ENCODE peak calls at places on chromosome 19, in four cellular contexts. One of them, this sample, is unnamed.

GRCh38 chr19:41595258-41595889 is 19.4 kb downstream of the CEACAM21 start:
- DNase-seq in GM12865: peak
- DNase-seq in iPS-NIHi11: peak
- DNase-seq in NCI-H2171 treated with DMSO at 0.1 percent for 48 hours: peak
- DNase-seq in this sample: peak

GRCh38 chr19:16257509-16258002 is 59.8 kb downstream of the AP1M1 start:
- DNase-seq in GM12865: no peak
- DNase-seq in iPS-NIHi11: no peak
- DNase-seq in NCI-H2171 treated with DMSO at 0.1 percent for 48 hours: no peak
- DNase-seq in this sample: no peak

GRCh38 chr19:14127929-14128509 is 8.4 kb downstream of the ASF1B start:
- DNase-seq in iPS-NIHi11: no peak
- DNase-seq in NCI-H2171 treated with DMSO at 0.1 percent for 48 hours: no peak
- DNase-seq in GM12865: peak
- DNase-seq in this sample: no peak

GRCh38 chr19:51094696-51095279 is 12.1 kb upstream of the KLK14 start:
- DNase-seq in iPS-NIHi11: peak
- DNase-seq in NCI-H2171 treated with DMSO at 0.1 percent for 48 hours: no peak
- DNase-seq in GM12865: peak
- DNase-seq in this sample: peak

GRCh38 chr19:1715540-1715939 is 37.8 kb upstream of the ONECUT3 start:
- DNase-seq in NCI-H2171 treated with DMSO at 0.1 percent for 48 hours: peak
- DNase-seq in GM12865: no peak
- DNase-seq in iPS-NIHi11: peak
- DNase-seq in this sample: no peak

GRCh38 chr19:55353803-55354697 is 469 bp downstream of the COX6B2 start:
- DNase-seq in NCI-H2171 treated with DMSO at 0.1 percent for 48 hours: peak
- DNase-seq in iPS-NIHi11: peak
- DNase-seq in GM12865: peak
- DNase-seq in this sample: peak

GRCh38 chr19:15241259-15241658 is 9.0 kb upstream of the EPHX3 start:
- DNase-seq in iPS-NIHi11: no peak
- DNase-seq in GM12865: no peak
- DNase-seq in NCI-H2171 treated with DMSO at 0.1 percent for 48 hours: no peak
- DNase-seq in this sample: no peak

GRCh38 chr19:52896431-52897148 is 845 bp downstream of the ZNF320 start:
- DNase-seq in GM12865: peak
- DNase-seq in iPS-NIHi11: peak
- DNase-seq in NCI-H2171 treated with DMSO at 0.1 percent for 48 hours: no peak
- DNase-seq in this sample: peak

GRCh38 chr19:2424686-2425621 is 2.4 kb downstream of the TIMM13 start:
- DNase-seq in NCI-H2171 treated with DMSO at 0.1 percent for 48 hours: no peak
- DNase-seq in iPS-NIHi11: peak
- DNase-seq in GM12865: no peak
- DNase-seq in this sample: peak

GRCh38 chr19:36225219-36225892 is 10.4 kb downstream of the ZNF146 start:
- DNase-seq in iPS-NIHi11: no peak
- DNase-seq in GM12865: no peak
- DNase-seq in NCI-H2171 treated with DMSO at 0.1 percent for 48 hours: no peak
- DNase-seq in this sample: no peak

GRCh38 chr19:45404557-45405434 is at the start of gene PPP1R13L:
- DNase-seq in GM12865: peak
- DNase-seq in iPS-NIHi11: peak
- DNase-seq in NCI-H2171 treated with DMSO at 0.1 percent for 48 hours: peak
- DNase-seq in this sample: peak

GRCh38 chr19:56905616-56906015 is 65.1 kb upstream of the PEG3 start:
- DNase-seq in NCI-H2171 treated with DMSO at 0.1 percent for 48 hours: no peak
- DNase-seq in iPS-NIHi11: no peak
- DNase-seq in GM12865: no peak
- DNase-seq in this sample: no peak

GRCh38 chr19:54191671-54192453 is 754 bp downstream of the TSEN34 start:
- DNase-seq in iPS-NIHi11: no peak
- DNase-seq in NCI-H2171 treated with DMSO at 0.1 percent for 48 hours: peak
- DNase-seq in GM12865: no peak
- DNase-seq in this sample: no peak

GRCh38 chr19:58429745-58430144 is 10.2 kb downstream of the ZNF132 start:
- DNase-seq in GM12865: no peak
- DNase-seq in NCI-H2171 treated with DMSO at 0.1 percent for 48 hours: no peak
- DNase-seq in iPS-NIHi11: no peak
- DNase-seq in this sample: no peak

GRCh38 chr19:8161135-8161646 is 11.8 kb upstream of the FBN3 start:
- DNase-seq in iPS-NIHi11: peak
- DNase-seq in NCI-H2171 treated with DMSO at 0.1 percent for 48 hours: peak
- DNase-seq in GM12865: peak
- DNase-seq in this sample: peak

GRCh38 chr19:11159598-11160001 is 4.0 kb upstream of the SPC24 start:
- DNase-seq in NCI-H2171 treated with DMSO at 0.1 percent for 48 hours: no peak
- DNase-seq in iPS-NIHi11: no peak
- DNase-seq in GM12865: no peak
- DNase-seq in this sample: no peak

GRCh38 chr19:32186542-32187330 is 158.7 kb upstream of the ZNF507 start:
- DNase-seq in GM12865: no peak
- DNase-seq in NCI-H2171 treated with DMSO at 0.1 percent for 48 hours: no peak
- DNase-seq in iPS-NIHi11: no peak
- DNase-seq in this sample: no peak

GRCh38 chr19:43826787-43827754 is at the start of gene ZNF283:
- DNase-seq in GM12865: peak
- DNase-seq in NCI-H2171 treated with DMSO at 0.1 percent for 48 hours: peak
- DNase-seq in iPS-NIHi11: peak
- DNase-seq in this sample: peak

GRCh38 chr19:39212377-39212742 is 8.3 kb upstream of the SYCN start:
- DNase-seq in iPS-NIHi11: peak
- DNase-seq in NCI-H2171 treated with DMSO at 0.1 percent for 48 hours: no peak
- DNase-seq in GM12865: peak
- DNase-seq in this sample: peak

GRCh38 chr19:41228486-41228885 is 9.5 kb downstream of the AXL start:
- DNase-seq in GM12865: no peak
- DNase-seq in NCI-H2171 treated with DMSO at 0.1 percent for 48 hours: no peak
- DNase-seq in iPS-NIHi11: no peak
- DNase-seq in this sample: no peak

GRCh38 chr19:18660051-18660910 is 23.2 kb upstream of the CRTC1 start:
- DNase-seq in GM12865: no peak
- DNase-seq in iPS-NIHi11: no peak
- DNase-seq in NCI-H2171 treated with DMSO at 0.1 percent for 48 hours: no peak
- DNase-seq in this sample: peak

GRCh38 chr19:46607441-46607841 is 6.3 kb downstream of the CALM3 start:
- DNase-seq in GM12865: no peak
- DNase-seq in iPS-NIHi11: no peak
- DNase-seq in NCI-H2171 treated with DMSO at 0.1 percent for 48 hours: peak
- DNase-seq in this sample: no peak

This sample was measured in left kidney.